ENCODE peak calls at places on chromosome 14, in ten cellular contexts. B is upper lobe of right lung; W is aorta; X is heart left ventricle; K is gastrocnemius medialis; L is keratinocyte; V is suprapubic skin; P is right cardiac atrium; M is CD8-positive, alpha-beta T cell; Y is GM23248. D is an unnamed sample.

GRCh38 chr14:25136811-25137210 is 86.9 kb upstream of the STXBP6 start:
- DNase-seq in B (no peak), W (no peak), X (no peak), K (no peak), L (no peak), V (no peak), P (no peak), M (no peak), Y (no peak), D (no peak)

GRCh38 chr14:22560638-22561365 is 28.2 kb downstream of the DAD1 start:
- DNase-seq in B (no peak), W (no peak), X (no peak), K (no peak), L (no peak), V (no peak), P (no peak), M (no peak), Y (no peak), D (peak; percentile 50)

GRCh38 chr14:52678591-52678990 is 16.8 kb downstream of the ERO1A start:
- DNase-seq in B (no peak), W (no peak), X (no peak), K (no peak), L (no peak), V (no peak), P (no peak), M (no peak), Y (no peak), D (peak; percentile 38)

GRCh38 chr14:39265741-39266588 is 32.2 kb downstream of the MIA2 start:
- DNase-seq in B (no peak), W (no peak), X (peak; percentile 55), K (peak; percentile 72), L (no peak), V (no peak), P (no peak), M (no peak), Y (peak; percentile 67), D (no peak)

GRCh38 chr14:95328876-95329503 is 9.3 kb upstream of the CLMN start:
- DNase-seq in B (no peak), W (no peak), X (no peak), K (no peak), L (no peak), V (no peak), P (no peak), M (no peak), Y (peak; percentile 66), D (no peak)

GRCh38 chr14:58695514-58695913 is 57.8 kb downstream of the DACT1 start:
- DNase-seq in B (no peak), W (no peak), X (no peak), K (no peak), L (no peak), V (no peak), P (no peak), M (no peak), Y (no peak), D (no peak)

GRCh38 chr14:95472819-95473251 is 43.6 kb downstream of the SYNE3 start:
- DNase-seq in B (no peak), W (no peak), X (no peak), K (no peak), L (no peak), V (no peak), P (peak; percentile 48), M (no peak), Y (peak; percentile 49), D (no peak)

GRCh38 chr14:58665773-58666500 is 28.2 kb downstream of the DACT1 start:
- DNase-seq in B (no peak), W (no peak), X (no peak), K (no peak), L (no peak), V (no peak), P (no peak), M (no peak), Y (peak; percentile 14), D (no peak)

GRCh38 chr14:75306917-75307699 is 28.5 kb downstream of the FOS start:
- DNase-seq in B (peak; percentile 21), W (no peak), X (no peak), K (no peak), L (no peak), V (peak; percentile 42), P (no peak), M (no peak), Y (peak; percentile 51), D (peak; percentile 76)

GRCh38 chr14:74309125-74309654 is 6.5 kb upstream of the ABCD4 start:
- DNase-seq in B (no peak), W (no peak), X (no peak), K (no peak), L (no peak), V (no peak), P (no peak), M (no peak), Y (no peak), D (no peak)

GRCh38 chr14:77184396-77185092 is 2.9 kb downstream of the TMEM63C start:
- DNase-seq in B (no peak), W (no peak), X (no peak), K (no peak), L (no peak), V (no peak), P (no peak), M (no peak), Y (no peak), D (no peak)

GRCh38 chr14:78519863-78520262 is 349.7 kb downstream of the NRXN3 start:
- DNase-seq in B (no peak), W (no peak), X (peak; percentile 7), K (no peak), L (no peak), V (no peak), P (no peak), M (no peak), Y (peak; percentile 32), D (no peak)

GRCh38 chr14:64450255-64450654 is 15.0 kb upstream of the AKAP5 start:
- DNase-seq in B (no peak), W (no peak), X (no peak), K (no peak), L (no peak), V (no peak), P (no peak), M (no peak), Y (no peak), D (no peak)

GRCh38 chr14:67359319-67359774 is 257 bp downstream of the ATP6V1D start:
- DNase-seq in B (no peak), W (no peak), X (peak; percentile 12), K (no peak), L (no peak), V (peak; percentile 69), P (peak; percentile 69), M (no peak), Y (peak; percentile 88), D (no peak)

GRCh38 chr14:52961060-52961639 is 10.3 kb upstream of the FERMT2 start:
- DNase-seq in B (peak; percentile 64), W (no peak), X (peak; percentile 56), K (peak; percentile 49), L (no peak), V (peak; percentile 72), P (peak; percentile 51), M (peak; percentile 30), Y (peak; percentile 72), D (peak; percentile 39)

DNA sequence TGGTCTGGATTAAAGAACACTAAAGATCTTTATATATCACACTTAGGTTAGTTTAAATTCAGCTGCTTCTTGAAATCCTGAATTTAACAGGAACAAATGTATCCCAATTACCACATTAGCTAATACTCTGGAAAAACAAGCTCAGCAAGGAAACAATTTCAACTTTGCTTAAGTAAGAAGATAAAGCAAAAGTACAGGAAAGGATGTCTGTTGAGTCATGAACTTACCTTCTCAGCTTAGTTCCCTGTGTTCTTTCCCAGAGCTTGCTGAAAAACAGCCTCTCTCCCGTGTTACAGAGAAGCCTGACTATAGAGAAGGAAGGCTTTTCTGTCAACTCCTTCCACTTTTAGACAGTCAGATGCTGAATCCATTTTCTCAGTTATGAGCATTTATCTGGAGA is 179.2 kb upstream of the TMEM260 start:
- DNase-seq in B (no peak), W (no peak), X (no peak), K (no peak), L (no peak), V (no peak), P (no peak), M (no peak), Y (no peak), D (no peak)
- H3K27ac ChIP-seq in B (no peak overlapping the region), W (no peak overlapping the region), X (no peak overlapping the region), K (no peak overlapping the region), L (no peak overlapping the region), V (no peak overlapping the region), P (no peak overlapping the region), M (no peak overlapping the region), Y (no peak overlapping the region), D (no peak overlapping the region)

DNA sequence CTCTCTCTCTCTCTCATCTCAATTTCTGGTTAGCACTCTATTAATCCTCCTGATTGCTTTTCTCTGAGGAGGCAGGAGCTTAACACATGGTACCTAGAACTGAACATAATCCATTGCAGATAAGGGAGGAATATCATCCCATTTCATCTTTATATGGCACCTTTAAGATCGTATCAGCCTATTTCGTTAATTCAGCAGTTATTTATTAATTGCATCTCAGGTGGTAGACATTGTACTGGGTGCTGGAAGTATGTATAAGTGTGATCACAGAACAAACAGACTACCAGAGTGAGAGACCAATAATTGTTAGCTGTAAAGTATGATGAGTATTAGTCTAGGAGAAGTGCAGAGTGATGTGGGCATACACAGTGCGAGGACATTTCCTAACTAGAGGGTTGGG is 39.0 kb downstream of the AKAP6 start:
- DNase-seq in B (no peak), W (no peak), X (no peak), K (no peak), L (no peak), V (no peak), P (no peak), M (no peak), Y (no peak), D (no peak)
- H3K4me1 ChIP-seq in B (peaks cover 5% of the 10 kb centered on the region), W (peaks cover 4% of the 10 kb centered on the region), X (peaks cover 16% of the 10 kb centered on the region), K (peaks cover 24% of the 10 kb centered on the region), L (peaks cover 60% of the 10 kb centered on the region), V (no peaks in the 10 kb centered on the region), P (peaks cover 2% of the 10 kb centered on the region), M (no peaks in the 10 kb centered on the region), Y (peaks cover 72% of the 10 kb centered on the region), D (no peaks in the 10 kb centered on the region)

GRCh38 chr14:29169408-29169807 is 402.8 kb downstream of the FOXG1 start:
- DNase-seq in B (no peak), W (no peak), X (no peak), K (no peak), L (no peak), V (no peak), P (no peak), M (no peak), Y (no peak), D (no peak)
- H3K9me3 ChIP-seq in B (no peaks in the 10 kb centered on the region), W (no peaks in the 10 kb centered on the region), X (no peaks in the 10 kb centered on the region), K (no peaks in the 10 kb centered on the region), L (peaks cover 3% of the 10 kb centered on the region), V (no peaks in the 10 kb centered on the region), P (no peaks in the 10 kb centered on the region), M (no peaks in the 10 kb centered on the region), Y (no peaks in the 10 kb centered on the region), D (no peaks in the 10 kb centered on the region)

GRCh38 chr14:105471823-105472495 is 2.7 kb upstream of the CRIP2 start:
- DNase-seq in B (no peak), W (no peak), X (peak; percentile 67), K (no peak), L (no peak), V (no peak), P (peak; percentile 83), M (no peak), Y (no peak), D (no peak)
- H3K27ac ChIP-seq in B (peak overlapping the region; percentile 73), W (no peak overlapping the region), X (peak overlapping the region; percentile 97), K (peak overlapping the region; percentile 33), L (no peak overlapping the region), V (no peak overlapping the region), P (peak overlapping the region; percentile 77), M (no peak overlapping the region), Y (no peak overlapping the region), D (no peak overlapping the region)

GRCh38 chr14:68685419-68686211 is 107.3 kb downstream of the ZFP36L1 start:
- DNase-seq in B (peak; percentile 61), W (no peak), X (no peak), K (no peak), L (peak; percentile 98), V (no peak), P (no peak), M (peak; percentile 67), Y (peak; percentile 76), D (peak; percentile 73)
- H3K4me1 ChIP-seq in B (peaks cover 55% of the 10 kb centered on the region), W (peaks cover 2% of the 10 kb centered on the region), X (peaks cover 43% of the 10 kb centered on the region), K (peaks cover 34% of the 10 kb centered on the region), L (peaks cover 90% of the 10 kb centered on the region), V (peaks cover 54% of the 10 kb centered on the region), P (peaks cover 23% of the 10 kb centered on the region), M (peaks cover 56% of the 10 kb centered on the region), Y (peaks cover 87% of the 10 kb centered on the region), D (peaks cover 53% of the 10 kb centered on the region)

D was measured in CD4-positive, CD25-positive, alpha-beta regulatory T cell.